ENCODE peak calls at places on chromosomes 7 and 10, in five cellular contexts. O is astrocyte, C is fibroblast of lung, I is heart right ventricle, N is testis. A is an unnamed sample.
A peak's percentile ranks its signal among the peaks of the same experiment; 100 is the strongest.

GRCh38 chr10:59362184-59362966 is at the start of gene FAM13C:
- DNase-seq in O (peak; percentile 47), C (peak; percentile 68), I (peak; percentile 71), N (peak; percentile 87), A (peak; percentile 86)

GRCh38 chr10:83983578-83984255 is 155.6 kb upstream of the GHITM start:
- DNase-seq in O (peak; percentile 27), C (peak; percentile 30), I (no peak), N (no peak), A (no peak)

GRCh38 chr10:8323443-8324054 is 269.1 kb downstream of the GATA3 start:
- DNase-seq in O (no peak), C (no peak), I (no peak), N (no peak), A (no peak)

GRCh38 chr10:86753056-86753455 is 3.4 kb upstream of the BMPR1A start:
- DNase-seq in O (no peak), C (no peak), I (no peak), N (no peak), A (no peak)

GRCh38 chr7:20784311-20785210 is 2.1 kb downstream of the SP8 start:
- DNase-seq in O (no peak), C (no peak), I (no peak), N (no peak), A (peak; percentile 80)

GRCh38 chr10:124739996-124740373 is 4.2 kb downstream of the FAM53B start:
- DNase-seq in O (no peak), C (no peak), I (no peak), N (no peak), A (no peak)

GRCh38 chr10:32417906-32418547 is 27.9 kb upstream of the CCDC7 start:
- DNase-seq in O (peak; percentile 88), C (peak; percentile 89), I (no peak), N (peak; percentile 67), A (no peak)

GRCh38 chr10:21724695-21725371 is 190.8 kb downstream of the MLLT10 start:
- DNase-seq in O (peak; percentile 99), C (peak; percentile 99), I (peak; percentile 47), N (peak; percentile 98), A (peak; percentile 39)

GRCh38 chr10:124217906-124218769 is 124.7 kb upstream of the CHST15 start:
- DNase-seq in O (no peak), C (no peak), I (no peak), N (no peak), A (peak; percentile 15)

GRCh38 chr10:1020460-1020859 is 5.2 kb downstream of the IDI2 start:
- DNase-seq in O (no peak), C (no peak), I (no peak), N (no peak), A (no peak)
- H3K4me3 ChIP-seq in O (no peak overlapping the region), C (no peak overlapping the region), I (no peak overlapping the region), N (no peak overlapping the region), A (no peak overlapping the region)

DNA sequence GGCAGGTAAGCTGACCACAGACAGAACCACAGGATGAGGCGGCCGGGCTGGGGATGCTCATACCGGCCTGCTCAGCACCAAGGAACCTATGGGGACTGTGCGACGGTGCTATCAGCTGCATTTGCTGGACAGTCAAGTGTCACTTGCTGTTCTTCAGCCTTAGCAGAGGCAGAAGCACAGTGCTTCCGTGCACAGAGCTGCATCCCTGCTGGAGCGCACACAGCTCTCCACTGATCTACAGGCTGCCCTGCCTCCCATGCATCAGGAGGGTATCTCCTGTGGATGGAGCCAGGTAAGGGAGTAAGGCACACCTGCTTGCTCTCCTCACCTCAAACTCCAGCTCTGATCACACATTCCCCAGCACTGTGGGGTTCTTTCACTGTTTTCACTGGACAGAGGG is 97.5 kb downstream of the TNS3 start:
- DNase-seq in O (no peak), C (no peak), I (no peak), N (no peak), A (no peak)
- H3K4me1 ChIP-seq in O (peaks cover 57% of the 10 kb centered on the region), C (peaks cover 36% of the 10 kb centered on the region), I (peaks cover 75% of the 10 kb centered on the region), N (peaks cover 55% of the 10 kb centered on the region), A (peaks cover 68% of the 10 kb centered on the region)

GRCh38 chr10:102376901-102377300 is 18.6 kb upstream of the NFKB2 start:
- DNase-seq in O (no peak), C (no peak), I (no peak), N (no peak), A (no peak)

GRCh38 chr10:102379383-102379782 is 16.1 kb upstream of the NFKB2 start:
- DNase-seq in O (no peak), C (no peak), I (no peak), N (no peak), A (no peak)

GRCh38 chr10:102371295-102371694 is 24.2 kb upstream of the NFKB2 start:
- DNase-seq in O (no peak), C (no peak), I (no peak), N (no peak), A (no peak)

GRCh38 chr10:102375867-102376266 is 19.6 kb upstream of the NFKB2 start:
- DNase-seq in O (no peak), C (no peak), I (no peak), N (no peak), A (no peak)

GRCh38 chr10:102375250-102375649 is 20.3 kb upstream of the NFKB2 start:
- DNase-seq in O (no peak), C (no peak), I (no peak), N (no peak), A (peak; percentile 38)
- TF ChIP-seq CTCF in O (no peak), C (no peak), I (no peak), N (no peak), A (peak; percentile 25)

GRCh38 chr7:118502235-118502634 is 277.7 kb downstream of the ANKRD7 start:
- DNase-seq in O (no peak), C (no peak), I (no peak), N (no peak), A (no peak)
- H3K4me3 ChIP-seq in O (no peak overlapping the region), C (no peak overlapping the region), I (no peak overlapping the region), N (no peak overlapping the region), A (no peak overlapping the region)

A was measured in Caco-2.